ENCODE peak calls at places on chromosomes 11 and 22, in four cellular contexts. Q, D, F and X are unnamed samples.

GRCh38 chr11:28524098-28524497 is 415.9 kb downstream of the METTL15 start:
- DNase-seq in Q (no peak), D (no peak), F (no peak), X (no peak)

GRCh38 chr11:71580057-71581003 is 2.3 kb downstream of the KRTAP5-11 start:
- DNase-seq in Q (no peak), F (no peak), D (no peak), X (no peak)

GRCh38 chr11:6438979-6439571 is 1.7 kb downstream of the HPX start:
- DNase-seq in D (no peak), Q (no peak), F (no peak), X (no peak)

GRCh38 chr11:34859496-34859895 is 56.7 kb downstream of the APIP start:
- DNase-seq in D (no peak), Q (no peak), F (no peak), X (no peak)

GRCh38 chr11:70555092-70555491 is 156.8 kb downstream of the CTTN start:
- DNase-seq in F (no peak), Q (no peak), D (no peak), X (no peak)

GRCh38 chr11:67546852-67547251 is 23.6 kb upstream of the CABP2 start:
- DNase-seq in D (no peak), Q (no peak), F (no peak), X (no peak)

GRCh38 chr11:121366970-121367369 is 74.4 kb downstream of the SC5D start:
- DNase-seq in F (no peak), Q (no peak), D (no peak), X (no peak)

GRCh38 chr22:43152355-43153071 is 1.2 kb downstream of the TSPO start:
- DNase-seq in D (peak; percentile 96), Q (peak; percentile 50), F (peak; percentile 65), X (peak; percentile 91)

GRCh38 chr22:33210129-33210784 is 152.1 kb upstream of the SYN3 start:
- DNase-seq in F (no peak), Q (no peak), D (no peak), X (no peak)

GRCh38 chr11:133072858-133073582 is 459.3 kb downstream of the OPCML start:
- DNase-seq in D (no peak), F (no peak), Q (no peak), X (peak; percentile 56)

GRCh38 chr22:29004647-29005371 is 56.8 kb downstream of the C22orf31 start:
- DNase-seq in D (no peak), F (peak; percentile 60), Q (no peak), X (no peak)

GRCh38 chr11:117199061-117199915 is at the start of gene TAGLN:
- DNase-seq in Q (peak; percentile 85), F (peak; percentile 92), D (no peak), X (no peak)

GRCh38 chr22:24435861-24436351 is 8.5 kb downstream of the ADORA2A start:
- DNase-seq in Q (no peak), F (no peak), D (peak; percentile 75), X (peak; percentile 50)

GRCh38 chr11:65208785-65209710 is 27.3 kb downstream of the CAPN1 start:
- DNase-seq in Q (no peak), D (no peak), F (no peak), X (peak; percentile 34)

GRCh38 chr11:128790200-128790599 is 76.9 kb downstream of the KCNJ1 start:
- DNase-seq in F (no peak), Q (no peak), D (no peak), X (no peak)

GRCh38 chr11:87033561-87033960 is 4.2 kb upstream of the TMEM135 start:
- DNase-seq in D (no peak), F (no peak), Q (no peak), X (no peak)

GRCh38 chr11:14809466-14809865 is 82.6 kb downstream of the CYP2R1 start:
- DNase-seq in Q (no peak), D (no peak), F (no peak), X (no peak)

GRCh38 chr22:19890502-19891349 is 36.1 kb upstream of the GNB1L start:
- DNase-seq in Q (no peak), F (no peak), D (peak; percentile 77), X (no peak)

GRCh38 chr11:33742249-33742851 is 6.1 kb upstream of the CD59 start:
- DNase-seq in D (no peak), F (no peak), Q (no peak), X (no peak)

GRCh38 chr11:23233075-23233474 is 372.8 kb upstream of the CCDC179 start:
- DNase-seq in Q (no peak), D (no peak), F (no peak), X (no peak)

GRCh38 chr11:19552100-19552499 is 160.5 kb upstream of the NAV2 start:
- DNase-seq in D (no peak), F (no peak), Q (no peak), X (no peak)

GRCh38 chr22:19806213-19807160 is 45.9 kb downstream of the TBX1 start:
- DNase-seq in D (peak; percentile 70), Q (no peak), F (peak; percentile 43), X (peak; percentile 89)

GRCh38 chr22:32361257-32361656 is 3.6 kb downstream of the RFPL3 start:
- DNase-seq in F (no peak), Q (no peak), D (no peak), X (no peak)

GRCh38 chr11:134780486-134781155 is 368.6 kb upstream of the B3GAT1 start:
- DNase-seq in D (no peak), Q (no peak), F (no peak), X (no peak)

GRCh38 chr11:114154271-114155047 is 94.9 kb downstream of the ZBTB16 start:
- DNase-seq in Q (no peak), F (no peak), D (no peak), X (no peak)

GRCh38 chr22:32327066-32327465 is 30.6 kb upstream of the RFPL3 start:
- DNase-seq in F (no peak), D (no peak), Q (no peak), X (no peak)

GRCh38 chr22:31284241-31284745 is 8.0 kb downstream of the PIK3IP1 start:
- DNase-seq in Q (no peak), D (no peak), F (no peak), X (no peak)

GRCh38 chr11:72736452-72737069 is 15.6 kb downstream of the ARAP1 start:
- DNase-seq in Q (no peak), F (no peak), D (peak; percentile 95), X (no peak)

GRCh38 chr11:72735495-72736027 is 16.6 kb downstream of the ARAP1 start:
- DNase-seq in F (no peak), D (peak; percentile 72), Q (no peak), X (no peak)

GRCh38 chr11:72730706-72731105 is 21.5 kb downstream of the ARAP1 start:
- DNase-seq in F (no peak), D (no peak), Q (no peak), X (no peak)

GRCh38 chr11:72730243-72730642 is 22.0 kb downstream of the ARAP1 start:
- DNase-seq in D (no peak), F (no peak), Q (no peak), X (no peak)

DNA sequence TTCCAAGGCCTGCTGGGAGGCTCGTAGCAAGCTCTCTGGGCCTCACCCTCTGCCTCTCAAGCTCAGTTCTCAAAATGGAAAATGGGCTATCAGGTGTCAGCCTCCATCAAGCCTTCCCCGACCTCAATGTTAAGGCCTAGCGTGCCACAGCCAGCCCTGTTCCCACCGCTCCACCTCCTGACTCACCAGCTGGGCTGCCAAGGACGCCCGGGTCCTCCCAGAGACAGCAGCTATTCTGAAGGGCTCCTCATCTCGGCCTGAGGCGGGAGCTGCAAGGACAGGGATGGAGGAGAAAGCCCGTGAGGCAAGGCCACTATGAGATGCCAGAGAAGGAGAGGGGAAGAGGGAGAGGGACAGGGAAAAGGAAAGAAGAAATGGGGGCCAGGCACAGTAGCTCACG is 19.9 kb downstream of the ARAP1 start:
- DNase-seq in Q (no peak), D (no peak), F (no peak), X (no peak)
- H3K27ac ChIP-seq in Q (no peak overlapping the region), D (no peak overlapping the region), F (peak overlapping the region; percentile 41), X (no peak overlapping the region)

DNA sequence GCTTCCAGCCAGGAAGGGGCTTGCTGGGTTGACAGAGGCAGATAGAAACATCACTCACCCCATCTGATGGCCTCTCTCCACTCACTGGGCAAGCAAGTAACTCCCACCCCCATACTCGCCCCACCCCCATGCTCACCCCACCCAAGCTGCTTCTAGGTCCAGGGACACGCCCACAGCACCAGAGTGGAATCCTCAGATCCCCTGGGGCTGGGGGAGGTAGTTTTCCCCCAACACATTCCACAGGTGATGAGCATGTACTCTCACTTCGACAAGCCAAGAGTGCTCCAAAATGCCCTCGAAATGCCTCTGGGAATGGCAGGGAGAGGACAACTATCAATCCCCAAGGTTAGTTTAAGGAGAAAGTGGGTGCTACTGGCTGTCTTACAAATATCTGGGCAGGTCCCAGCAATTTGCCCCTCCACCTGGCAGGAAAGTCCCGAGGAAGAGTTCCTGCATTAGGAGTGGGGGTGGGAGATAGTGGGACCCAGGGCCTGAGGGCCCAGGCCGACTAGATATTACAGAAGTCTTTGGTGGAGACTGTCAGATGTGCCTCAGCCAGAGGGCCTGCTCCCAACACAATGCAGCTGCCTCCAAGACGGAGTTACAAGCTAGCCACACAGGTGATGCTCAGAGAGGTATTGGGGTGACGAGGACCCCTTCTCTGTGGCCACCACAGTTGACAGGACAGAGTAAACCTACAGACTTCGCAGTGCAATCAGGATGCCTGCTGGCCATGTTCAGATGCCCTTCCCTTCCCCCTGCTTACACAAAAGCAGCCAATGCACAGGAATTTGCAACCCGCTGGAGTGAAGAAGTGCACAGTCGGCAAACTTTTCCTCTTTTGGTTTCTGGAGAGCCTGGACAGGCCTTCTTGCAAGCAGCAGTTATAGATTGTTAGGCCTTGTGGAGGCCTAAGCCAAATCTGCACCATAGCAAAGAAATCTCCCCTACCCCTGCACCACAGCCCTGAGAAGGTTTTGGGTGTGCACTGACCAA is 2.9 kb upstream of the LMO1 start:
- DNase-seq in D (peak; percentile 43), Q (no peak), F (no peak), X (peak; percentile 29)
- H3K27me3 ChIP-seq in D (peaks cover 35% of the 10 kb centered on the region), Q (no peaks in the 10 kb centered on the region), F (no peaks in the 10 kb centered on the region), X (peaks cover 65% of the 10 kb centered on the region)

DNA sequence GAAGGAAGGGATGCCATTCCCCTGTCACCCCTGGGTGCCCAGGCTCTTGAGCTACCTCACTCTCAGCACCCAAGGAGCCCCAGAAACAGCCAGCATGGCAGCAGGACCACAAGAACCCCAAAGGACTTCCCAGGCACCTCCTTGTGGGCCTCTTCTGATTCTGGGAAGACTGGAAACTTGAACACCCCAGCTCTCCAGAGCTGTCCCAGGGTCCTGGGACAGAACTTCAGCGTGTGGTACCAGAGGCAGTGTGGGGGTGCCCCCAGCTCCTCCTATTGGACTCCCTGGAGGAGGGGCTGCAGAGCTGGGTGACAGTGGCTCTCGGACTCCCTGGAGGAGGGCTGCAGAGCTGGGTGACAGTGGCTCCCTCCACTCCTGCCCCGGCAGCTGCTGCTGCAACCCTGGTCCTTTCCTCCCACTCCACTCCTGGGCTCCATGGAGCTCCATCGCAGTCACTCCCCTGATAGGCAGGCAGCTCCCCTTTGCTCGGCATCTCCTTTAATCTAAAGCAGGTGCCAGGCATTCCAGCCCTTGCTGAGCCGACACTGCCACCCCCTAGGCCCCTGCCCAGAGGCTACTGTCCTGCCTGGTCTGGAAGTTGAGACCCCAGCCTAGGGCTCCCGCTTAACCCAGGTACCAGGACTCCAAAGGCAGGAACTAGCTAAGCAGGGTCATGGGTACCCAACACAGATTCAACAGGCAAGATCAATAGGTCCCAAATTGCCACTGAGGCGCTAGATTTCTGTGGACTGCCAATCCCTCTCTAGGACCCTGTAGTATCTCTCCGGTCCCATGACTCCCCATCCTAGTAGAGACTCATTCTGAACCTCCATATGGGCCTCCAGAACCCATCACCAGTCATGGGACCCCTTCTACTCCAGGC is 2.7 kb downstream of the BCL9L start:
- DNase-seq in F (no peak), Q (no peak), D (peak; percentile 72), X (no peak)
- H3K27ac ChIP-seq in F (peak overlapping the region; percentile 89), Q (peak overlapping the region; percentile 93), D (peak overlapping the region; percentile 80), X (peak overlapping the region; percentile 96)

DNA sequence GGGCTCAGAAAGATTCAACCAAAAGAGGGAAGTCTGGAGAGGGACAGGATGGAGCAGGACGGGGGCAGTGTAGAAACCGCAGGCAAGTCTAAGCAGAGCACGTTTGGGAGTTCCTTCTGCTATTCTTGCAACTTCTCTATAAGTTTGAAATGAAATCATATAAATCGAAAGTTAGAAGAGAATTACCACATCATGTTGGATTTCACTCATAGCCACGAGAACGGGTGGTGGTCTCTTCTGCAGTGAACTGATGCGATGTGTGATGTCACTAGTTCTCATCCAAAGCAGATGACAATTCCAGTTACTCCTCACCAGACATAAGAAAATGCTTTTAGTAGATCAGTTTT is 36.0 kb downstream of the KCNQ1 start:
- DNase-seq in F (no peak), Q (no peak), D (no peak), X (no peak)
- H3K27me3 ChIP-seq in F (no peaks in the 10 kb centered on the region), Q (no peaks in the 10 kb centered on the region), D (no peaks in the 10 kb centered on the region), X (peaks cover 37% of the 10 kb centered on the region)